ENCODE peak calls at places on chromosomes 13 and 19, in six cellular contexts. H is GM12864; L is A549; T is stimulated activated CD8-positive, alpha-beta memory T cell treated with anti-CD3 and anti-CD28 coated beads, Interleukin-4, amount 100 ng/mL, for 24 hours; J is naive B cell; R is activated naive CD8-positive, alpha-beta T cell treated with anti-CD3 and anti-CD28 coated beads, Interleukin-2, amount 50 U/mL, for 24 hours. P is an unnamed sample.

GRCh38 chr19:811511-812048 is 10.2 kb downstream of the PLPPR3 start:
- DNase-seq in H (no peak), L (no peak), T (no peak), J (no peak), R (no peak), P (no peak)

GRCh38 chr19:28168557-28168956 is 1044.4 kb downstream of the UQCRFS1 start:
- DNase-seq in H (no peak), L (no peak), T (no peak), J (no peak), R (no peak), P (no peak)

GRCh38 chr13:99178636-99179035 is 22.0 kb upstream of the UBAC2 start:
- DNase-seq in H (peak; percentile 43), L (no peak), T (no peak), J (peak; percentile 38), R (no peak), P (no peak)

GRCh38 chr13:20363162-20363561 is 131.0 kb upstream of the GJB6 start:
- DNase-seq in H (no peak), L (no peak), T (no peak), J (no peak), R (no peak), P (no peak)

GRCh38 chr13:106690779-106691178 is 122.8 kb upstream of the ARGLU1 start:
- DNase-seq in H (no peak), L (no peak), T (no peak), J (no peak), R (no peak), P (no peak)

GRCh38 chr13:84641491-84641890 is 759.2 kb upstream of the SLITRK1 start:
- DNase-seq in H (no peak), L (no peak), T (no peak), J (no peak), R (no peak), P (no peak)

GRCh38 chr13:36357692-36358091 is 11.5 kb upstream of the SPART start:
- DNase-seq in H (no peak), L (no peak), T (no peak), J (no peak), R (no peak), P (no peak)

GRCh38 chr13:100397627-100398026 is 191.0 kb downstream of the GGACT start:
- DNase-seq in H (no peak), L (no peak), T (no peak), J (no peak), R (no peak), P (no peak)